ENCODE peak calls at places on chromosome 14, in nine cellular contexts. I, P, X, D, J, E, Y, F and W are unnamed samples.

GRCh38 chr14:60206249-60206670 is 41.1 kb upstream of the DHRS7 start:
- DNase-seq in I (no peak), P (no peak), X (no peak), D (no peak), J (no peak), E (no peak), Y (no peak), F (no peak), W (no peak)

GRCh38 chr14:97833291-97833690 is 1036.1 kb downstream of the VRK1 start:
- DNase-seq in I (no peak), P (no peak), X (no peak), D (no peak), J (no peak), E (no peak), Y (no peak), F (no peak), W (no peak)

GRCh38 chr14:36065831-36066230 is 110.7 kb downstream of the PTCSC3 start:
- DNase-seq in I (no peak), P (no peak), X (no peak), D (no peak), J (no peak), E (no peak), Y (no peak), F (no peak), W (no peak)

GRCh38 chr14:79332504-79333197 is 878.7 kb downstream of the DIO2 start:
- DNase-seq in I (no peak), P (no peak), X (no peak), D (no peak), J (no peak), E (no peak), Y (no peak), F (no peak), W (no peak)

GRCh38 chr14:60658909-60659585 is 9.8 kb upstream of the SIX1 start:
- DNase-seq in I (peak; percentile 18), P (no peak), X (no peak), D (no peak), J (no peak), E (no peak), Y (no peak), F (no peak), W (no peak)

GRCh38 chr14:101286271-101287018 is 274.9 kb upstream of the DIO3 start:
- DNase-seq in I (no peak), P (no peak), X (no peak), D (no peak), J (no peak), E (no peak), Y (no peak), F (no peak), W (no peak)

GRCh38 chr14:63551338-63551737 is 8.2 kb upstream of the PPP2R5E start:
- DNase-seq in I (peak; percentile 64), P (no peak), X (no peak), D (no peak), J (no peak), E (no peak), Y (no peak), F (no peak), W (no peak)

GRCh38 chr14:93108105-93108504 is 7.6 kb downstream of the ITPK1 start:
- DNase-seq in I (no peak), P (no peak), X (no peak), D (no peak), J (no peak), E (no peak), Y (no peak), F (no peak), W (no peak)

GRCh38 chr14:50741571-50741970 is 73.5 kb upstream of the SAV1 start:
- DNase-seq in I (peak; percentile 74), P (no peak), X (no peak), D (no peak), J (peak; percentile 55), E (no peak), Y (no peak), F (no peak), W (no peak)

GRCh38 chr14:21077672-21078071 is 7.6 kb downstream of the ARHGEF40 start:
- DNase-seq in I (no peak), P (no peak), X (no peak), D (no peak), J (no peak), E (no peak), Y (no peak), F (no peak), W (no peak)

GRCh38 chr14:51582437-51582836 is 69.3 kb upstream of the FRMD6 start:
- DNase-seq in I (no peak), P (no peak), X (no peak), D (no peak), J (peak; percentile 73), E (no peak), Y (no peak), F (no peak), W (no peak)

GRCh38 chr14:103626150-103626850 is 2.7 kb upstream of the KLC1 start:
- DNase-seq in I (no peak), P (no peak), X (no peak), D (no peak), J (no peak), E (no peak), Y (peak; percentile 88), F (no peak), W (peak; percentile 57)

GRCh38 chr14:92670177-92670576 is 78.2 kb downstream of the LGMN start:
- DNase-seq in I (no peak), P (peak; percentile 21), X (no peak), D (no peak), J (no peak), E (no peak), Y (no peak), F (no peak), W (peak; percentile 73)

GRCh38 chr14:48384786-48385185 is 709.4 kb upstream of the MDGA2 start:
- DNase-seq in I (no peak), P (no peak), X (no peak), D (no peak), J (no peak), E (no peak), Y (no peak), F (no peak), W (no peak)

GRCh38 chr14:26598081-26598671 is 343 bp upstream of the NOVA1 start:
- DNase-seq in I (peak; percentile 14), P (peak; percentile 80), X (peak; percentile 2), D (peak; percentile 87), J (peak; percentile 92), E (peak; percentile 62), Y (peak; percentile 81), F (peak; percentile 92), W (peak; percentile 95)

GRCh38 chr14:22976620-22977433 is 5.5 kb downstream of the AJUBA start:
- DNase-seq in I (peak; percentile 50), P (no peak), X (no peak), D (no peak), J (peak; percentile 62), E (peak; percentile 68), Y (no peak), F (no peak), W (no peak)

GRCh38 chr14:92459479-92460421 is 53.8 kb upstream of the RIN3 start:
- DNase-seq in I (no peak), P (no peak), X (no peak), D (no peak), J (peak; percentile 76), E (no peak), Y (peak; percentile 11), F (peak; percentile 80), W (no peak)

GRCh38 chr14:61322011-61322798 is 826 bp downstream of the PRKCH start:
- DNase-seq in I (no peak), P (peak; percentile 45), X (no peak), D (no peak), J (no peak), E (peak; percentile 55), Y (peak; percentile 83), F (peak; percentile 53), W (no peak)

GRCh38 chr14:35632276-35633071 is 98.5 kb downstream of the INSM2 start:
- DNase-seq in I (no peak), P (no peak), X (no peak), D (no peak), J (no peak), E (no peak), Y (no peak), F (no peak), W (no peak)

GRCh38 chr14:54676822-54677708 is 110.1 kb downstream of the SAMD4A start:
- DNase-seq in I (peak; percentile 97), P (no peak), X (no peak), D (peak; percentile 61), J (peak; percentile 96), E (no peak), Y (no peak), F (peak; percentile 57), W (no peak)
- H3K4me3 ChIP-seq in I (no peak overlapping the region), P (peak overlapping the region; percentile 32), X (no peak overlapping the region), D (peak overlapping the region; percentile 13), J (no peak overlapping the region), E (no peak overlapping the region), Y (no peak overlapping the region), F (no peak overlapping the region), W (no peak overlapping the region)

DNA sequence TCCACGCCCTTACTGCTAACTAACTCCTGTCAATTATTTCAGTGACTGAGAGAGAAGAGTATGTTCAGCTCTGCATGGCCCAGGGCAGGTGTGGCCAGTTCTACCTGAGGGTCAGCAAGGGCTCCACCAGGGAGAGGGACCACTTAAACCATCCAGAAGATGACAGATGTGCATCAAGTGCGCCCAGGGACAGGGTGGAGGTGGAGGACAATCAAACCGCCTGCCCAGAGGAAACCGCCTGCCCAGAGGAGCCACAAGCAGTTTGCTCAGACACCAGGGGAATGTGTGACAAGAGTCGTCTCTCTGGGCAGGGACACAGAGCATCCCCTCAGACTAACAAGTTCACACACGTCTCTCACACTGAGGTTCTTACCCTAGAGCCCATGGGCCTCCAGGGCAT is 14.5 kb downstream of the DPF3 start:
- DNase-seq in I (no peak), P (no peak), X (no peak), D (no peak), J (no peak), E (no peak), Y (no peak), F (no peak), W (no peak)
- H3K4me3 ChIP-seq in I (no peak overlapping the region), P (no peak overlapping the region), X (no peak overlapping the region), D (no peak overlapping the region), J (no peak overlapping the region), E (no peak overlapping the region), Y (no peak overlapping the region), F (no peak overlapping the region), W (no peak overlapping the region)

GRCh38 chr14:94971750-94972149 is 185.6 kb downstream of the DICER1 start:
- DNase-seq in I (no peak), P (peak; percentile 35), X (no peak), D (no peak), J (no peak), E (no peak), Y (no peak), F (peak; percentile 39), W (no peak)
- H3K4me3 ChIP-seq in I (no peak overlapping the region), P (peak overlapping the region; percentile 19), X (no peak overlapping the region), D (no peak overlapping the region), J (no peak overlapping the region), E (no peak overlapping the region), Y (no peak overlapping the region), F (no peak overlapping the region), W (no peak overlapping the region)

DNA sequence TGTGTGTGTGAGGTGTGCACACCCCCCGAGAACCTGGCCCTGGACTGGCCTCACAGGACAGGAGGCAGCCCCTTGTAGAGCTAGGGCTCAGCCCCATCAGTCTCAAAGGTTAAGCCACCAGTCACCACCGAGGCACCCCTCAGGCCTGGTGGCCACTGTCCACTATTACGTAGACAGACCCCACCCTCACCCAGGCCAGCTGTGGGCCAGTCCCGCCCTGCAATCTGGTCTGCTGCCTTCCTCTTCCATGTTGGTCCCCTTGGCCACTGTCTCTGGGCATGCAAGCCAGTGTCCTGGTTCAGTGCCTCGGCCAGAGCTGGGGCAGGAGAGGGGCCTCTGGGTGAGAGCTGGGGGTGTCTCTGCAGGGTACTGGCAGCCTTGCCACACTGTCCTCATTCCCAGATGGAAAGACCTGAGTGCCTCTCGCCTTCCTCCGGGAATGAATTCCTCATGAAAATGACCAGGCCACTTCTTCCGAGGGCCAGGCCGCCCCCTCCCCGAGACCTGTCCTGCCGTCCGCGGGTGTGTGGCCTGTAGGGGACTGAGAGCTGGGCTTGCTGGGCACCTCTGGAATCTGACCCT is 897 bp upstream of the TEX22 start:
- DNase-seq in I (no peak), P (peak; percentile 31), X (no peak), D (no peak), J (peak; percentile 18), E (no peak), Y (no peak), F (no peak), W (no peak)
- H3K4me3 ChIP-seq in I (peak overlapping the region; percentile 83), P (peak overlapping the region; percentile 98), X (peak overlapping the region; percentile 63), D (peak overlapping the region; percentile 71), J (no peak overlapping the region), E (no peak overlapping the region), Y (peak overlapping the region; percentile 96), F (peak overlapping the region; percentile 58), W (peak overlapping the region; percentile 91)